ENCODE peak calls at places on chromosomes 6 and 20, in four cellular contexts. One of them, this sample, is unnamed. For H3K36me3, the result is how much of the 10 kb centered on the place peaks cover.

GRCh38 chr6:169792306-169793015 is 41.0 kb downstream of the ERMARD start:
- DNase-seq in transverse colon: no peak
- DNase-seq in prostate gland: no peak
- DNase-seq in right lobe of liver: peak
- DNase-seq in this sample: no peak

GRCh38 chr6:165834613-165835259 is 171.7 kb upstream of the PDE10A start:
- DNase-seq in right lobe of liver: peak
- DNase-seq in transverse colon: peak
- DNase-seq in prostate gland: peak
- DNase-seq in this sample: no peak

GRCh38 chr20:18284805-18285533 is 3.4 kb upstream of the ZNF133 start:
- DNase-seq in transverse colon: no peak
- DNase-seq in right lobe of liver: no peak
- DNase-seq in prostate gland: no peak
- DNase-seq in this sample: no peak

GRCh38 chr6:107956586-107957164 is 1.3 kb downstream of the SEC63 start:
- DNase-seq in transverse colon: no peak
- DNase-seq in right lobe of liver: no peak
- DNase-seq in prostate gland: no peak
- DNase-seq in this sample: no peak

GRCh38 chr6:149651056-149651455 is 2.5 kb upstream of the KATNA1 start:
- DNase-seq in right lobe of liver: no peak
- DNase-seq in transverse colon: no peak
- DNase-seq in prostate gland: no peak
- DNase-seq in this sample: peak

GRCh38 chr6:42200035-42200434 is 5.3 kb upstream of the GUCA1B start:
- DNase-seq in prostate gland: peak
- DNase-seq in transverse colon: no peak
- DNase-seq in right lobe of liver: no peak
- DNase-seq in this sample: no peak

GRCh38 chr20:38982291-38982690 is 20.1 kb downstream of the DHX35 start:
- DNase-seq in transverse colon: no peak
- DNase-seq in prostate gland: no peak
- DNase-seq in right lobe of liver: no peak
- DNase-seq in this sample: no peak

GRCh38 chr6:138052783-138053182 is 54.4 kb downstream of the PERP start:
- DNase-seq in right lobe of liver: no peak
- DNase-seq in transverse colon: no peak
- DNase-seq in prostate gland: no peak
- DNase-seq in this sample: no peak

GRCh38 chr6:80173411-80173810 is 66.9 kb downstream of the BCKDHB start:
- DNase-seq in prostate gland: no peak
- DNase-seq in right lobe of liver: no peak
- DNase-seq in transverse colon: no peak
- DNase-seq in this sample: no peak

GRCh38 chr6:80179691-80180090 is 73.2 kb downstream of the BCKDHB start:
- DNase-seq in transverse colon: no peak
- DNase-seq in prostate gland: no peak
- DNase-seq in right lobe of liver: no peak
- DNase-seq in this sample: no peak

GRCh38 chr6:80170433-80170832 is 64.0 kb downstream of the BCKDHB start:
- DNase-seq in prostate gland: no peak
- DNase-seq in transverse colon: no peak
- DNase-seq in right lobe of liver: no peak
- DNase-seq in this sample: no peak

GRCh38 chr6:80174931-80175572 is 68.6 kb downstream of the BCKDHB start:
- DNase-seq in transverse colon: no peak
- DNase-seq in prostate gland: no peak
- DNase-seq in right lobe of liver: no peak
- DNase-seq in this sample: no peak
- H3K4me3 ChIP-seq in transverse colon: no peak
- H3K4me3 ChIP-seq in prostate gland: no peak
- H3K4me3 ChIP-seq in right lobe of liver: no peak
- H3K4me3 ChIP-seq in this sample: no peak

GRCh38 chr20:49098136-49098535 is 52.0 kb downstream of the CSE1L start:
- DNase-seq in transverse colon: no peak
- DNase-seq in prostate gland: no peak
- DNase-seq in right lobe of liver: no peak
- DNase-seq in this sample: no peak

GRCh38 chr20:49099011-49099410 is 52.9 kb downstream of the CSE1L start:
- DNase-seq in transverse colon: no peak
- DNase-seq in prostate gland: no peak
- DNase-seq in right lobe of liver: no peak
- DNase-seq in this sample: no peak

GRCh38 chr20:49097159-49097558 is 51.0 kb downstream of the CSE1L start:
- DNase-seq in prostate gland: no peak
- DNase-seq in transverse colon: no peak
- DNase-seq in right lobe of liver: no peak
- DNase-seq in this sample: no peak

GRCh38 chr20:49091762-49092161 is 45.6 kb downstream of the CSE1L start:
- DNase-seq in prostate gland: no peak
- DNase-seq in right lobe of liver: no peak
- DNase-seq in transverse colon: no peak
- DNase-seq in this sample: no peak

DNA sequence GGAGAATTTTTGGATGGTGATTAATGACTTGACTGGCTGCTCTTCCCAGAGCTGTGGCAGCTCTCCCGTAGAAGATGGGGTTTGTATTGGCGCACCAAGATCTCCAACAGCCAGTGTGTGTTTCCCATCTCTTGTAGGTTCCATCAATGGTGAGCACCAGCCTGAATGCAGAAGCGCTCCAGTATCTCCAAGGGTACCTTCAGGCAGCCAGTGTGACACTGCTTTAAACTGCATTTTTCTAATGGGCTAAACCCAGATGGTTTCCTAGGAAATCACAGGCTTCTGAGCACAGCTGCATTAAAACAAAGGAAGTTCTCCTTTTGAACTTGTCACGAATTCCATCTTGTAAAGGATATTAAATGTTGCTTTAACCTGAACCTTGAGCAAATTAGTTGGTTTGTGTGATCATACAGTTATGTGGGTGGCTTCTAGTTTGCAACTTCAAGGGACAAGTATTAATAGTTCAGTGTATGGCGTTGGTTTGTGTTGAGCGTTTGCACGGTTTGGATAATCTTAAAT is 50.2 kb downstream of the CSE1L start:
- DNase-seq in right lobe of liver: no peak
- DNase-seq in prostate gland: no peak
- DNase-seq in transverse colon: no peak
- DNase-seq in this sample: no peak
- H3K36me3 ChIP-seq in right lobe of liver: under half
- H3K36me3 ChIP-seq in prostate gland: under half
- H3K36me3 ChIP-seq in transverse colon: half or more
- H3K36me3 ChIP-seq in this sample: under half

DNA sequence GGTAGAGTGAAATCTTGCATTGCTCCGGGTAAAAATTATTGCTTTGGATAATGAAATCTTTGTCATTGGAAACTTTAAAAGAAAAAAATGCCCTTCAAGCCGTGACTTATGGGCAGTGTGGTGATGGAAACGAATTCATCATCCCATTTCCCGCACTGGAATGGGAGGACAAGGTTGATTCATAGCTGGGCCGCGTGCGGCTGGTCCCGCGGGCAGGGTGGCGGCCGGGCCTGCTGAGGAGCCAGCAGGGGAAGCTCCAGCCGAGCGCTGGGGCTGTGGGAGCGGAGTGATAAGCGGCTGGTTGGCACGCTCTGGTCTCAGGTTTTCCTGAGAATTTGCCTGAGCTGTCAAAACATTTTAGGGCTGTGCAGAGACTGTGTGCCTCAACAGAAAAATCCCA is 351.7 kb downstream of the CDC5L start:
- DNase-seq in transverse colon: no peak
- DNase-seq in prostate gland: no peak
- DNase-seq in right lobe of liver: no peak
- DNase-seq in this sample: no peak
- TF ChIP-seq CTCF in transverse colon: no peak
- TF ChIP-seq CTCF in prostate gland: no peak
- TF ChIP-seq CTCF in right lobe of liver: no peak
- TF ChIP-seq CTCF in this sample: no peak

DNA sequence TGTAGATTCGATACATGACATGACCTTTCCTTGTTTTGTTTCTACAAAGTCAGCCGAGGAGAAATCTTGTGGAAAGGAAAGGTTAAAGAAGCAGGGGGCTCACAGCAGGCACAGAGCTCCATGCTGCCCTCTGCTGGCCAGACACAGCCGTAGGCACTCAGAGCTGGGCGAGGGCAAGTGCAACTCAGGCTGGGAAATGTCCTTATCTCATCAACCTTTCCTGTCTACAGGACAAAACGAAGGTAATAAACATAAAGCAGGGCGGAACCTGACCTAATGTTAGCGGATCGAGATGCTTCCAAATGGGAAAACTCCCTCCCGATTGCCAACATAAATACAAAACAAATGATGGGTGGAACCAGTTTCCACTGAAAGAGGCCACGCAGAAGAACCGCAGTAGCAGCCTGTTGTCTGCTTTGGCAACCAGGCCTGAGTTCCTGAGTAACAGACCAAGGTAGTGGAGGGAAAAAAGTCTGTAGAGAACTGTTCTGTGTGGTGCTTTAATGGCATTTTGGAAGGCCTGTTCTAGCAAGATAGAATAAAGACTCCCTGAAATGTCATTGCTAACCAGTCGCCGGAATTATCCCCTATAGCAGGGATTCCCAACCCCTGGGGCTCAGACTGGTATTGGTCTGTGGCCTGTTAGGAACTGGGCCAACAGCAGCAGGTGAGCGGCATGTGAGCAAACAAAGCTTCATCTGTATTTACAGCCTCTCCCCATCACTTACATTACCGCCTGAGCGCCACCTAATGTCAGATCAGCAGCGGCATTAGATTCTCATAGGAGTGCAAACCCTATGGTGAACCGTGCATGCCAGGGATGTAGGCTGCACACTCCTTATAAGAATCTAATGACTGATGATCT is 85.2 kb downstream of the MBOAT1 start:
- DNase-seq in right lobe of liver: peak
- DNase-seq in prostate gland: peak
- DNase-seq in transverse colon: peak
- DNase-seq in this sample: peak
- H3K4me3 ChIP-seq in right lobe of liver: no peak
- H3K4me3 ChIP-seq in prostate gland: no peak
- H3K4me3 ChIP-seq in transverse colon: no peak
- H3K4me3 ChIP-seq in this sample: no peak

GRCh38 chr20:25254986-25255680 is 7.2 kb downstream of the PYGB start:
- DNase-seq in right lobe of liver: peak
- DNase-seq in prostate gland: peak
- DNase-seq in transverse colon: peak
- DNase-seq in this sample: no peak
- H3K36me3 ChIP-seq in right lobe of liver: under half
- H3K36me3 ChIP-seq in prostate gland: under half
- H3K36me3 ChIP-seq in transverse colon: under half
- H3K36me3 ChIP-seq in this sample: under half

DNA sequence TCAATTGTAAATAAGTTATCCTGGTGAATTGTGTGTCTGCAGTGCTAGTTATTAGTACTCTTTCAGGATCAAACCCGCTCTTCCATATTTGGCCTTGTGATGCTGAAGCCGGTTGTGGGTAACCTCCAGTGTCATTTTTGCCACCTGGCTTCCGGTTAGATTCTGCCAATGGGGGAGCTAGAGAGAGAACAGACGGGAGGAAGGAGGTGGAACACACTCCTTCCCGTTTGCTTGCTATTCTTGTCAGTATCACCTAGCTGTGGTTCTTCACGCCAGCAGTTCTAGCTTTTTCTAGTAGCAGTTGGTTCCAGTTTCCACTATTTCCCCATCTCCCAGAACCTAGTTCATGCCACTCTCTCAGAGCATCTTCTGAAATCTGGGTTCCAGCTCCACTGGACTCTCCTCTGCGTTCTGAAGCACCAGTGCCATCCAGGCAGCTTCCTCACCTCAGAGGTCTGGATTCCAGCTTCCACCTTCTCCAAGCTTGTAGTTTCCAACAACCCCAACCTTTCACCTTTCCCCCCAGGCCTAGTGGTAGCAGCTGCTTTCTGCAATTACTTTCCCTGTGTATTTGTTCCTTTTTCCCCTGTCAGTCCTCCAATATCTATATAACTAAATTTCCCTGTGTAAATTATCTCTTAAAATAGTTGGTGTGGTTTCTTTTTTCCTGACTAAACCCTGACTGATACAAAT is 46.9 kb upstream of the LOC128125822 start:
- DNase-seq in right lobe of liver: no peak
- DNase-seq in prostate gland: no peak
- DNase-seq in transverse colon: no peak
- DNase-seq in this sample: no peak
- TF ChIP-seq CTCF in right lobe of liver: no peak
- TF ChIP-seq CTCF in prostate gland: no peak
- TF ChIP-seq CTCF in transverse colon: no peak
- TF ChIP-seq CTCF in this sample: no peak